ENCODE peak calls at places on chromosomes 1 and 21, in five cellular contexts. N is HTR-8/SVneo; K is sciatic nerve; U is stimulated activated CD8-positive, alpha-beta memory T cell treated with anti-CD3 and anti-CD28 coated beads, Interleukin-12 subunit alpha, Interleukin-12 subunit beta, amount 100 ng/mL, for 1 hour; V is RKO. B is an unnamed sample.

GRCh38 chr1:55155522-55155921 is 59.6 kb downstream of the USP24 start:
- DNase-seq in V (peak), N (no peak), U (no peak), K (peak), B (no peak)

GRCh38 chr1:12741946-12742345 is 4.1 kb upstream of the CFAP107 start:
- DNase-seq in K (no peak), N (no peak), V (no peak), U (no peak), B (no peak)

GRCh38 chr1:33640114-33640660 is 167.7 kb downstream of the ZSCAN20 start:
- DNase-seq in V (no peak), N (no peak), U (no peak), K (no peak), B (no peak)

GRCh38 chr1:160541622-160542302 is 18.7 kb upstream of the SLAMF6 start:
- DNase-seq in U (no peak), K (no peak), N (no peak), V (no peak), B (no peak)

GRCh38 chr21:39073717-39074116 is 109.5 kb downstream of the PSMG1 start:
- DNase-seq in U (no peak), K (no peak), N (no peak), V (no peak), B (no peak)

GRCh38 chr1:203127672-203128611 is at the start of gene ADORA1:
- DNase-seq in U (no peak), V (peak), K (peak), N (peak), B (peak)

GRCh38 chr1:10901894-10902805 is 105.7 kb upstream of the CASZ1 start:
- DNase-seq in V (no peak), K (no peak), U (no peak), N (no peak), B (no peak)

GRCh38 chr1:1079408-1080121 is 5.5 kb upstream of the RNF223 start:
- DNase-seq in U (no peak), V (peak), N (peak), K (no peak), B (peak)

GRCh38 chr1:46202975-46203737 is at the start of gene LURAP1:
- DNase-seq in K (peak), V (no peak), N (peak), U (peak), B (no peak)

GRCh38 chr1:34946211-34946610 is 16.8 kb upstream of the DLGAP3 start:
- DNase-seq in V (no peak), K (no peak), N (no peak), U (no peak), B (no peak)

GRCh38 chr1:221840511-221841243 is 98.8 kb upstream of the DUSP10 start:
- DNase-seq in V (no peak), K (no peak), N (no peak), U (no peak), B (no peak)

GRCh38 chr1:220239945-220240344 is 32.3 kb downstream of the RAB3GAP2 start:
- DNase-seq in V (no peak), K (no peak), N (no peak), U (no peak), B (no peak)

GRCh38 chr1:116710326-116711060 is 43.0 kb upstream of the IGSF3 start:
- DNase-seq in U (no peak), V (no peak), K (no peak), N (no peak), B (no peak)

GRCh38 chr1:243470492-243470891 is 214.7 kb downstream of the SDCCAG8 start:
- DNase-seq in K (no peak), N (no peak), V (no peak), U (no peak), B (no peak)

GRCh38 chr1:183850852-183851251 is 45.9 kb downstream of the RGL1 start:
- DNase-seq in K (no peak), N (no peak), U (no peak), V (no peak), B (no peak)

GRCh38 chr21:41241341-41241740 is 73.4 kb downstream of the BACE2 start:
- DNase-seq in U (no peak), K (no peak), N (no peak), V (no peak), B (no peak)

GRCh38 chr1:25245809-25246599 is 1.2 kb downstream of the RSRP1 start:
- DNase-seq in U (no peak), N (no peak), K (no peak), V (peak), B (peak)

GRCh38 chr1:239587066-239587465 is 200.7 kb downstream of the CHRM3 start:
- DNase-seq in N (no peak), V (no peak), K (no peak), U (peak), B (peak)

GRCh38 chr1:244329591-244330317 is 122.0 kb downstream of the ADSS2 start:
- DNase-seq in U (no peak), K (no peak), V (no peak), N (no peak), B (no peak)

GRCh38 chr1:3948344-3948743 is 48.3 kb upstream of the C1orf174 start:
- DNase-seq in K (no peak), U (no peak), N (no peak), V (peak), B (no peak)

GRCh38 chr1:40344597-40344996 is 27.5 kb upstream of the COL9A2 start:
- DNase-seq in V (peak), U (no peak), K (no peak), N (peak), B (no peak)

GRCh38 chr1:243490748-243491686 is 235.2 kb downstream of the SDCCAG8 start:
- DNase-seq in V (no peak), K (no peak), N (no peak), U (no peak), B (no peak)

GRCh38 chr1:84913025-84913892 is 20.3 kb upstream of the LPAR3 start:
- DNase-seq in U (no peak), V (no peak), K (no peak), N (no peak), B (peak)

GRCh38 chr1:155005076-155005971 is 2.7 kb downstream of the ZBTB7B start:
- DNase-seq in V (no peak), N (no peak), K (no peak), U (no peak), B (no peak)

GRCh38 chr1:17276568-17276967 is 27.7 kb downstream of the PADI3 start:
- DNase-seq in U (no peak), N (no peak), V (no peak), K (no peak), B (no peak)

GRCh38 chr1:178577882-178578281 is 65.0 kb downstream of the TEX35 start:
- DNase-seq in V (no peak), U (no peak), N (no peak), K (no peak), B (no peak)

GRCh38 chr1:228362141-228362883 is 44.3 kb downstream of the TRIM11 start:
- DNase-seq in N (no peak), V (no peak), U (no peak), K (peak), B (no peak)

GRCh38 chr1:41475859-41476567 is 8.5 kb downstream of the EDN2 start:
- DNase-seq in V (no peak), N (no peak), U (no peak), K (no peak), B (no peak)

GRCh38 chr1:182175340-182176068 is 114.0 kb upstream of the ZNF648 start:
- DNase-seq in V (no peak), K (no peak), U (no peak), N (no peak), B (peak)

GRCh38 chr1:159647616-159648015 is 60.0 kb downstream of the APCS start:
- DNase-seq in N (no peak), K (no peak), V (peak), U (no peak), B (no peak)

GRCh38 chr1:109391626-109392025 is 6.1 kb downstream of the SORT1 start:
- DNase-seq in U (no peak), N (no peak), K (no peak), V (no peak), B (no peak)

GRCh38 chr1:28456078-28456477 is 49.8 kb upstream of the RCC1 start:
- DNase-seq in K (no peak), N (no peak), U (no peak), V (peak), B (no peak)

GRCh38 chr1:113834716-113835115 is 22.4 kb upstream of the RSBN1 start:
- DNase-seq in U (no peak), K (no peak), N (no peak), V (no peak), B (peak)

GRCh38 chr1:91700332-91700731 is 185.6 kb downstream of the TGFBR3 start:
- DNase-seq in V (peak), N (no peak), U (no peak), K (no peak), B (no peak)

B was measured in SW480.